ENCODE peak calls at places on chromosomes 11 and 22, in seven cellular contexts. H is stomach, X is GM23338, B is fibroblast of lung, I is heart left ventricle, E is astrocyte, J is psoas muscle. D is an unnamed sample.
A peak's percentile ranks its signal among the peaks of the same experiment; 100 is the strongest.

GRCh38 chr22:30000566-30000965 is 79.7 kb upstream of the HORMAD2 start:
- DNase-seq in E (peak; percentile 79), X (no peak), J (no peak), B (peak; percentile 14), H (no peak), I (no peak), D (peak; percentile 56)

GRCh38 chr11:111303476-111303875 is 5.1 kb downstream of the POU2AF3 start:
- DNase-seq in E (no peak), B (no peak), H (peak; percentile 77), J (no peak), X (no peak), I (no peak), D (no peak)

GRCh38 chr11:45580399-45580798 is 85.0 kb downstream of the CHST1 start:
- DNase-seq in X (peak; percentile 66), J (no peak), H (no peak), I (no peak), B (peak; percentile 29), E (peak; percentile 18), D (peak; percentile 45)

GRCh38 chr11:2578006-2578933 is 121.5 kb downstream of the KCNQ1OT1 start:
- DNase-seq in B (no peak), I (peak; percentile 4), X (no peak), J (peak; percentile 10), H (peak; percentile 44), E (no peak), D (no peak)

GRCh38 chr11:133842053-133842452 is 3.3 kb downstream of the SPATA19 start:
- DNase-seq in B (no peak), H (no peak), I (no peak), J (no peak), X (no peak), E (no peak), D (no peak)

GRCh38 chr11:95142431-95142830 is 52.8 kb downstream of the ENDOD1 start:
- DNase-seq in B (no peak), I (no peak), J (no peak), H (no peak), X (no peak), E (no peak), D (no peak)

GRCh38 chr11:109914809-109915653 is 178.2 kb upstream of the ZC3H12C start:
- DNase-seq in J (no peak), X (no peak), E (peak; percentile 60), I (no peak), B (peak; percentile 5), H (no peak), D (peak; percentile 40)

GRCh38 chr22:39219071-39220050 is 25.4 kb downstream of the PDGFB start:
- DNase-seq in I (peak; percentile 4), B (no peak), X (peak; percentile 59), E (no peak), H (no peak), J (no peak), D (no peak)

GRCh38 chr11:44316388-44317240 is 6.7 kb upstream of the ALX4 start:
- DNase-seq in H (no peak), J (no peak), I (no peak), B (no peak), X (peak; percentile 74), E (no peak), D (no peak)

GRCh38 chr22:30309981-30310672 is 16.6 kb downstream of the TBC1D10A start:
- DNase-seq in H (peak; percentile 77), E (peak; percentile 57), B (peak; percentile 78), X (no peak), I (no peak), J (no peak), D (no peak)

GRCh38 chr11:2376751-2377451 is at the start of gene CD81:
- DNase-seq in H (peak; percentile 53), X (no peak), E (no peak), B (peak; percentile 48), J (peak; percentile 58), I (peak; percentile 57), D (no peak)

GRCh38 chr22:36398602-36399472 is 11.1 kb upstream of the MYH9 start:
- DNase-seq in I (no peak), E (peak; percentile 91), H (no peak), J (no peak), X (no peak), B (no peak), D (peak; percentile 84)

GRCh38 chr11:3796796-3797328 is 492 bp downstream of the NUP98 start:
- DNase-seq in E (no peak), I (no peak), H (no peak), X (peak; percentile 73), J (no peak), B (no peak), D (no peak)

GRCh38 chr11:44775366-44776356 is 48.9 kb downstream of the TSPAN18 start:
- DNase-seq in B (peak; percentile 25), J (peak; percentile 48), H (peak; percentile 64), X (peak; percentile 91), E (no peak), I (peak; percentile 50), D (peak; percentile 32)

GRCh38 chr11:120031612-120032600 is 106.0 kb downstream of the TRIM29 start:
- DNase-seq in X (no peak), H (no peak), B (no peak), J (no peak), E (no peak), I (no peak), D (no peak)

GRCh38 chr22:26485991-26486390 is 2.3 kb downstream of the SRRD start:
- DNase-seq in I (no peak), B (no peak), X (no peak), H (no peak), J (no peak), E (no peak), D (no peak)

GRCh38 chr11:110587129-110587528 is 125.1 kb downstream of the ARHGAP20 start:
- DNase-seq in X (no peak), E (no peak), J (no peak), B (no peak), I (no peak), H (no peak), D (no peak)

GRCh38 chr11:2445107-2445947 is 519 bp downstream of the KCNQ1 start:
- DNase-seq in X (peak; percentile 47), E (no peak), H (peak; percentile 55), J (peak; percentile 15), B (no peak), I (no peak), D (no peak)

GRCh38 chr11:13668957-13669521 is 571 bp downstream of the FAR1 start:
- DNase-seq in X (peak; percentile 49), J (no peak), E (no peak), H (peak; percentile 41), I (peak; percentile 38), B (peak; percentile 17), D (no peak)

GRCh38 chr22:48712558-48712957 is 1115.1 kb downstream of the BRD1 start:
- DNase-seq in B (no peak), X (no peak), I (no peak), H (no peak), J (no peak), E (no peak), D (no peak)

GRCh38 chr11:8262552-8263108 is 1.0 kb downstream of the LMO1 start:
- DNase-seq in X (peak; percentile 83), E (peak; percentile 69), H (peak; percentile 43), B (peak; percentile 49), J (peak; percentile 66), I (no peak), D (peak; percentile 40)

GRCh38 chr11:74822187-74822586 is 73.5 kb downstream of the RNF169 start:
- DNase-seq in B (peak; percentile 95), E (peak; percentile 82), I (peak; percentile 22), H (no peak), J (no peak), X (no peak), D (peak; percentile 46)
- H3K27ac ChIP-seq in B (peak overlapping the region; percentile 68), E (peak overlapping the region; percentile 58), I (peak overlapping the region; percentile 61), H (peak overlapping the region; percentile 51), J (peak overlapping the region; percentile 48), X (no peak overlapping the region), D (peak overlapping the region; percentile 64)

DNA sequence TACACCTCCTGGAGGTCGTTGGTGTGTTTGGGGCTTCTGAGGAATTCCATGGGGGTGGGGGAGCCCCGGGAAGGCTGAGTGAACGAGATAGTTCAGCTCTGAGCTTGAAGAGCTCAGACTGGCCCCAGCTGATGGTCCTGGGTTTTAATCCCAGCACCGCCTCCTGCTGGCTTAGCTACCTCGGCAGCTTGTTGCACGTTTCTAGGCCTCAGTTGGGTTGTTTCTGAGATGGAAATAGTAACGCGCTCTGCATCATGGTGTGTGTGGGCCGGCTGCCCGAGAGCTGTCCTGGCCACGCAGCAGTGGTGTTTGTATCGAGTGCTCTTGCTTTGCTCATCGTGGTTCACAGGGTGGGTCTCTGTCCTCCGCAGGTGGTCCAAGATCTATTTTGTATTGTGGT is 37.4 kb downstream of the TPCN2 start:
- DNase-seq in E (no peak), J (no peak), B (peak; percentile 31), I (no peak), H (no peak), X (peak; percentile 64), D (no peak)
- TF ChIP-seq CTCF in E (no peak), J (no peak), B (peak; percentile 29), I (no peak), H (no peak), X (peak; percentile 58), D (peak; percentile 44)

GRCh38 chr11:74720596-74721478 is 10.4 kb downstream of the CHRDL2 start:
- DNase-seq in I (peak; percentile 62), E (peak; percentile 37), H (peak; percentile 67), X (peak; percentile 15), J (peak; percentile 57), B (peak; percentile 87), D (no peak)

GRCh38 chr11:74714904-74715303 is 16.3 kb downstream of the CHRDL2 start:
- DNase-seq in H (no peak), J (no peak), B (no peak), X (no peak), E (no peak), I (no peak), D (no peak)

GRCh38 chr11:74713686-74714085 is 17.5 kb downstream of the CHRDL2 start:
- DNase-seq in B (no peak), X (no peak), H (no peak), E (no peak), I (no peak), J (no peak), D (no peak)

GRCh38 chr11:74719011-74719410 is 12.2 kb downstream of the CHRDL2 start:
- DNase-seq in H (no peak), X (no peak), B (no peak), E (no peak), J (no peak), I (no peak), D (no peak)

GRCh38 chr11:74717211-74717997 is 13.8 kb downstream of the CHRDL2 start:
- DNase-seq in J (no peak), B (no peak), X (no peak), H (no peak), I (no peak), E (no peak), D (no peak)
- H3K4me3 ChIP-seq in J (no peak overlapping the region), B (no peak overlapping the region), X (no peak overlapping the region), H (no peak overlapping the region), I (no peak overlapping the region), E (no peak overlapping the region), D (no peak overlapping the region)

DNA sequence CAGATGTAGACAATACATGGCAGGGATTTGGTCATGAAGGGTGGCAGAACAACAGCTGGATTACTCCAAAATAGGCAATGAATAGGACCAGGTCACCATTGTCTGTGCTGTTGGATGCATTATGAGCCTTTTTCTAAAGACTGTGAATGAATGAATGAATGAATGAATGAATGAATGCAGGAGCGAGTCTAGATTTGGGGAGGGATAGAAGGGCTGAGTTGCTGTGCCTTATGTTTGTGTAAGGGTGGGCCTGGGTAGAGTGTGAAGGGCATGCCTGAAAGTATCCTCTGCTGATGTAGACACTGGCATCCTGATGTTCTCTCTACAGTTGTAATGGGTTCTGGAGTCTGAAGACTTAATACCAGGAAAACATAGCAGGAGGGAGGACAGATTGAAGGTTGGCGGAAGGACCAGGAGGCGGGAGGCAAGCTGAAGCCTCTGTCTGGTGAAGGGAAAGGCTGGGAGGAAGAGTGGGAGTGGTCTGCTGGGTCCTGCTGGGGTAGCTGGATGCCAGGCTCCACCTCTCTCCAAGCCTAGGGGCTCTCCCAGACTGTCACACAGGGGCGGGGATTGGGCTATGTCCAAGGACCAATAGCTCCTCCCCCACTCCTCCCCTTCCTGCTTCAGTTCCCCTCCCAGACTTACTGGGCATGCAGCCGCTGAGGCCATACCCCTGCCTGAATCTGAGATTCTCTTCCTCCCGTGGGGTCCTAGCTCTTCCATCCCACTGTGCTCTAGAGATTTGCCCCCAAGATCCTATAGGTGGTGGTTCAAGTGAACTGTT is 4.8 kb downstream of the TRIM3 start:
- DNase-seq in J (peak; percentile 84), X (peak; percentile 100), H (peak; percentile 80), I (peak; percentile 94), E (peak; percentile 43), B (peak; percentile 87), D (peak; percentile 92)
- H3K27ac ChIP-seq in J (peak overlapping the region; percentile 58), X (peak overlapping the region; percentile 51), H (peak overlapping the region; percentile 57), I (peak overlapping the region; percentile 59), E (no peak overlapping the region), B (no peak overlapping the region), D (no peak overlapping the region)